ENCODE peak calls at places on chromosomes 13 and 19, in nine cellular contexts. U, G, P, T, S, I, Z, O and B are unnamed samples.

GRCh38 chr13:20546559-20546958 is 20.4 kb upstream of the IFT88 start:
- ATAC-seq in U (no peak), I (no peak), G (peak), O (no peak), P (no peak), S (no peak), Z (no peak), T (no peak), B (no peak)

GRCh38 chr19:10520652-10521318 is 3.5 kb upstream of the S1PR5 start:
- ATAC-seq in U (no peak), T (no peak), P (no peak), S (no peak), Z (no peak), G (no peak), O (no peak), I (peak), B (no peak)

GRCh38 chr19:36215276-36216171 is 618 bp downstream of the ZNF146 start:
- ATAC-seq in P (peak), U (no peak), Z (no peak), G (no peak), T (no peak), I (no peak), O (peak), S (no peak), B (no peak)

GRCh38 chr19:55270172-55270942 is 9.6 kb downstream of the HSPBP1 start:
- ATAC-seq in P (no peak), G (no peak), T (no peak), O (no peak), S (no peak), I (no peak), U (no peak), Z (no peak), B (no peak)

GRCh38 chr13:45199716-45200115 is 1.1 kb downstream of the KCTD4 start:
- ATAC-seq in I (no peak), Z (no peak), P (no peak), O (no peak), G (no peak), S (no peak), U (no peak), T (no peak), B (no peak)

GRCh38 chr19:38556521-38557174 is 61.1 kb downstream of the MAP4K1 start:
- ATAC-seq in T (no peak), U (no peak), I (peak), Z (peak), S (peak), O (peak), P (no peak), G (no peak), B (no peak)

GRCh38 chr13:113933901-113934300 is 40.0 kb downstream of the C13orf46 start:
- ATAC-seq in Z (no peak), T (no peak), G (no peak), P (no peak), U (no peak), I (no peak), O (no peak), S (no peak), B (no peak)

GRCh38 chr13:29464105-29464679 is 131.3 kb downstream of the SLC7A1 start:
- ATAC-seq in G (no peak), T (peak), S (no peak), U (peak), P (no peak), O (no peak), I (no peak), Z (no peak), B (no peak)

GRCh38 chr13:30493670-30494381 is 28.1 kb upstream of the HMGB1 start:
- ATAC-seq in O (no peak), U (no peak), I (no peak), Z (no peak), T (no peak), P (no peak), G (no peak), S (no peak), B (no peak)

GRCh38 chr19:16415806-16416205 is 56.0 kb downstream of the EPS15L1 start:
- ATAC-seq in Z (no peak), S (no peak), G (no peak), I (no peak), U (no peak), T (no peak), O (no peak), P (no peak), B (no peak)

GRCh38 chr19:16085115-16085514 is 8.8 kb downstream of the TPM4 start:
- ATAC-seq in T (no peak), O (no peak), Z (no peak), S (no peak), G (peak), U (no peak), P (no peak), I (peak), B (peak)

GRCh38 chr19:29641597-29641996 is 23.7 kb upstream of the PLEKHF1 start:
- ATAC-seq in S (no peak), T (no peak), O (no peak), Z (no peak), I (no peak), G (no peak), P (no peak), U (no peak), B (no peak)

GRCh38 chr13:45373116-45373606 is 32.2 kb upstream of the TPT1 start:
- ATAC-seq in P (no peak), I (no peak), G (no peak), T (no peak), S (no peak), Z (no peak), O (no peak), U (no peak), B (no peak)

GRCh38 chr19:55158848-55159793 is 1.6 kb upstream of the TNNI3 start:
- ATAC-seq in P (no peak), U (peak), G (no peak), S (no peak), Z (peak), I (peak), O (no peak), T (peak), B (no peak)

GRCh38 chr13:73984949-73985691 is 149.1 kb downstream of the KLF12 start:
- ATAC-seq in P (peak), O (peak), Z (no peak), I (no peak), U (no peak), S (no peak), T (no peak), G (peak), B (peak)

GRCh38 chr13:90890435-90890834 is 457.1 kb upstream of the MIR17HG start:
- ATAC-seq in T (no peak), O (no peak), P (no peak), Z (no peak), U (no peak), I (no peak), S (no peak), G (peak), B (no peak)

GRCh38 chr19:10116085-10116865 is 3.4 kb downstream of the EIF3G start:
- ATAC-seq in P (no peak), T (no peak), S (no peak), G (no peak), I (no peak), Z (no peak), U (no peak), O (no peak), B (no peak)

GRCh38 chr13:29428310-29428991 is 167.0 kb downstream of the SLC7A1 start:
- ATAC-seq in P (no peak), Z (peak), U (peak), G (peak), T (peak), I (peak), S (peak), O (no peak), B (peak)